ENCODE peak calls at places on chromosomes 12 and 14, in ten cellular contexts. Z is CD4-positive, alpha-beta memory T cell; D is mucosa of gallbladder; T is stomach; W is M059J; U is cerebellum; O is CD8-positive, alpha-beta memory T cell; H is Caki2; R is GM13976; Q is fibroblast of pulmonary artery. M is an unnamed sample.

GRCh38 chr12:2833327-2833726 is 1.5 kb downstream of the NRIP2 start:
- DNase-seq in Z (no peak), D (no peak), T (no peak), W (no peak), U (peak), O (no peak), H (no peak), R (no peak), Q (no peak), M (no peak)

GRCh38 chr14:24954037-24954696 is 95.8 kb downstream of the STXBP6 start:
- DNase-seq in Z (no peak), D (no peak), T (no peak), W (no peak), U (no peak), O (no peak), H (no peak), R (no peak), Q (no peak), M (no peak)

GRCh38 chr12:2179953-2180736 is 127.4 kb downstream of the CACNA1C start:
- DNase-seq in Z (no peak), D (peak), T (peak), W (peak), U (peak), O (no peak), H (peak), R (no peak), Q (peak), M (no peak)

GRCh38 chr14:100416921-100417451 is 93.8 kb downstream of the SLC25A47 start:
- DNase-seq in Z (no peak), D (no peak), T (no peak), W (peak), U (peak), O (no peak), H (peak), R (no peak), Q (peak), M (no peak)

GRCh38 chr14:89351958-89352404 is 65.1 kb downstream of the FOXN3 start:
- DNase-seq in Z (no peak), D (no peak), T (no peak), W (peak), U (no peak), O (no peak), H (no peak), R (no peak), Q (no peak), M (no peak)

GRCh38 chr12:91019455-91019854 is 14.7 kb upstream of the EPYC start:
- DNase-seq in Z (no peak), D (no peak), T (no peak), W (no peak), U (no peak), O (no peak), H (no peak), R (no peak), Q (no peak), M (no peak)

GRCh38 chr14:87869619-87870583 is 123.1 kb downstream of the GALC start:
- DNase-seq in Z (no peak), D (no peak), T (no peak), W (peak), U (no peak), O (no peak), H (peak), R (peak), Q (peak), M (no peak)

GRCh38 chr14:50001999-50002925 is 109.4 kb downstream of the ARF6 start:
- DNase-seq in Z (peak), D (peak), T (peak), W (peak), U (no peak), O (peak), H (no peak), R (peak), Q (no peak), M (peak)

GRCh38 chr12:4866288-4866687 is 43.4 kb upstream of the KCNA1 start:
- DNase-seq in Z (no peak), D (peak), T (no peak), W (no peak), U (no peak), O (no peak), H (no peak), R (no peak), Q (no peak), M (no peak)

GRCh38 chr14:52068741-52069616 is at the start of gene NID2:
- DNase-seq in Z (peak), D (peak), T (peak), W (peak), U (peak), O (peak), H (peak), R (peak), Q (peak), M (peak)